ENCODE peak calls at places on chromosomes 12 and 14, in nine cellular contexts. M is AG09319; C is astrocyte; A is GM04503; I is posterior cingulate gyrus; E is GF-D8; S is GM20000; U is HT-29; L is stimulated activated CD4-positive, alpha-beta T cell treated with anti-CD3 and anti-CD28 coated beads, Interleukin-1b, Interleukin-23, amount 100 ng/mL, for 1 hour. B is an unnamed sample.

GRCh38 chr12:129186952-129187351 is 333.7 kb downstream of the GLT1D1 start:
- DNase-seq in U (peak), A (no peak), S (no peak), L (no peak), E (no peak), M (no peak), I (no peak), C (no peak), B (no peak)

GRCh38 chr14:35385042-35385839 is 19.3 kb downstream of the NFKBIA start:
- DNase-seq in E (no peak), L (no peak), S (no peak), I (peak), A (peak), M (peak), U (no peak), C (peak), B (peak)

GRCh38 chr12:15088115-15088514 is 115.3 kb downstream of the PDE6H start:
- DNase-seq in A (no peak), U (no peak), S (no peak), I (no peak), C (no peak), M (no peak), E (no peak), L (no peak), B (no peak)

GRCh38 chr12:32277774-32278173 is 121.6 kb upstream of the FGD4 start:
- DNase-seq in U (no peak), I (no peak), A (no peak), E (no peak), S (no peak), M (no peak), C (no peak), L (no peak), B (no peak)

GRCh38 chr12:13228579-13228978 is 32.1 kb downstream of the EMP1 start:
- DNase-seq in A (no peak), I (no peak), C (no peak), L (no peak), S (no peak), U (no peak), E (no peak), M (no peak), B (no peak)

GRCh38 chr12:129212221-129212630 is 358.9 kb downstream of the GLT1D1 start:
- DNase-seq in E (no peak), I (no peak), A (no peak), U (no peak), L (no peak), M (no peak), C (peak), S (no peak), B (no peak)

GRCh38 chr12:45878630-45879255 is 111.6 kb downstream of the SCAF11 start:
- DNase-seq in E (no peak), A (no peak), I (no peak), C (no peak), U (no peak), L (no peak), S (no peak), M (no peak), B (peak)

GRCh38 chr14:100192672-100193416 is 33.4 kb upstream of the DEGS2 start:
- DNase-seq in S (peak), E (peak), L (peak), A (peak), M (peak), U (peak), I (peak), C (peak), B (peak)

GRCh38 chr14:82720931-82721330 is 1187.3 kb upstream of the SEL1L start:
- DNase-seq in E (no peak), I (no peak), U (no peak), M (no peak), C (no peak), S (no peak), L (no peak), A (no peak), B (no peak)

GRCh38 chr14:73743431-73743931 is 29.3 kb upstream of the PNMA1 start:
- DNase-seq in E (peak), I (no peak), C (no peak), U (no peak), L (no peak), M (no peak), S (peak), A (no peak), B (peak)

GRCh38 chr14:22973217-22974032 is 8.9 kb downstream of the AJUBA start:
- DNase-seq in C (no peak), E (peak), L (no peak), U (peak), A (no peak), I (no peak), S (peak), M (no peak), B (peak)

GRCh38 chr12:107484219-107484618 is 201.4 kb upstream of the PWP1 start:
- DNase-seq in C (no peak), S (no peak), U (no peak), M (no peak), A (no peak), I (no peak), L (no peak), E (no peak), B (no peak)

GRCh38 chr12:108930155-108930554 is 50.3 kb downstream of the DAO start:
- DNase-seq in I (no peak), E (no peak), C (no peak), U (no peak), A (no peak), S (peak), L (no peak), M (no peak), B (no peak)

GRCh38 chr12:106358410-106359241 is 1.1 kb downstream of the POLR3B start:
- DNase-seq in A (no peak), U (no peak), E (peak), C (peak), L (no peak), I (no peak), S (no peak), M (no peak), B (peak)

GRCh38 chr12:31250179-31250578 is 75.8 kb downstream of the SINHCAF start:
- DNase-seq in S (no peak), M (no peak), C (no peak), L (no peak), E (no peak), U (no peak), A (no peak), I (no peak), B (no peak)

GRCh38 chr14:75301666-75302325 is 23.2 kb downstream of the FOS start:
- DNase-seq in U (no peak), I (no peak), A (no peak), M (no peak), C (no peak), S (peak), E (peak), L (no peak), B (peak)

GRCh38 chr12:29660847-29661246 is 122.9 kb downstream of the TMTC1 start:
- DNase-seq in U (no peak), L (no peak), E (no peak), M (no peak), A (no peak), C (no peak), I (no peak), S (no peak), B (no peak)

GRCh38 chr12:32155041-32155440 is 48.4 kb downstream of the BICD1 start:
- DNase-seq in M (no peak), I (no peak), U (no peak), C (no peak), E (no peak), L (no peak), A (no peak), S (no peak), B (no peak)

GRCh38 chr12:117885211-117885610 is 83.6 kb downstream of the KSR2 start:
- DNase-seq in E (no peak), A (no peak), U (no peak), I (no peak), L (no peak), S (no peak), C (no peak), M (no peak), B (no peak)

GRCh38 chr12:93000026-93000425 is 70.9 kb upstream of the EEA1 start:
- DNase-seq in A (no peak), M (no peak), L (no peak), E (no peak), S (no peak), C (no peak), I (no peak), U (no peak), B (no peak)

GRCh38 chr12:16955083-16955657 is 349.2 kb upstream of the LMO3 start:
- DNase-seq in E (no peak), S (no peak), A (no peak), M (no peak), L (no peak), I (no peak), C (peak), U (peak), B (no peak)

GRCh38 chr12:15532364-15532977 is 210.2 kb downstream of the PTPRO start:
- DNase-seq in M (no peak), S (peak), L (peak), I (no peak), A (peak), E (no peak), U (peak), C (peak), B (peak)

GRCh38 chr12:52608161-52608560 is 6.9 kb upstream of the KRT72 start:
- DNase-seq in M (no peak), C (no peak), U (no peak), L (no peak), I (no peak), S (no peak), A (no peak), E (no peak), B (no peak)

GRCh38 chr12:115818973-115819372 is 458.5 kb downstream of the MED13L start:
- DNase-seq in E (no peak), C (no peak), S (no peak), L (no peak), M (no peak), A (no peak), U (no peak), I (no peak), B (no peak)

GRCh38 chr12:13179159-13180074 is 17.1 kb upstream of the EMP1 start:
- DNase-seq in U (peak), M (no peak), C (no peak), S (no peak), I (peak), E (peak), A (no peak), L (no peak), B (peak)

GRCh38 chr12:94649349-94650142 is 811 bp downstream of the TMCC3 start:
- DNase-seq in A (no peak), I (peak), M (no peak), C (peak), U (peak), L (no peak), E (no peak), S (peak), B (no peak)

GRCh38 chr14:30005114-30005698 is 77.6 kb upstream of the PRKD1 start:
- DNase-seq in A (peak), S (no peak), I (no peak), U (peak), C (peak), E (no peak), M (peak), L (no peak), B (peak)

GRCh38 chr14:95018845-95019244 is 138.5 kb downstream of the DICER1 start:
- DNase-seq in S (no peak), U (no peak), L (no peak), C (no peak), I (no peak), A (peak), M (peak), E (no peak), B (no peak)

B was measured in EH.